ENCODE peak calls at places on chromosomes 13 and 19, in nine cellular contexts. Q is RPMI8226; I is neuronal stem cell; W is activated CD8-positive, alpha-beta memory T cell treated with anti-CD3 and anti-CD28 coated beads for 4 hours; S is Jurkat, Clone E6-1; M is T-cell; Y is stimulated activated CD4-positive, alpha-beta T cell treated with anti-CD3 and anti-CD28 coated beads, Interleukin-4, amount 100 ng/mL, for 1 hour; X is activated T-helper 1 cell treated with Interleukin-2 at 50 U/mL for 16 hours; B is AG04450. J is an unnamed sample.

GRCh38 chr19:39428309-39429112 is 7.2 kb downstream of the RPS16 start:
- DNase-seq in Q (no peak), I (peak; percentile 72), W (no peak), S (no peak), M (no peak), Y (no peak), X (no peak), B (peak; percentile 85), J (no peak)

GRCh38 chr19:12513531-12514061 is 29.0 kb upstream of the ZNF709 start:
- DNase-seq in Q (no peak), I (no peak), W (no peak), S (no peak), M (no peak), Y (no peak), X (no peak), B (no peak), J (no peak)

GRCh38 chr13:84455143-84455905 is 573.0 kb upstream of the SLITRK1 start:
- DNase-seq in Q (no peak), I (no peak), W (no peak), S (peak; percentile 8), M (no peak), Y (no peak), X (no peak), B (no peak), J (no peak)

GRCh38 chr13:30832845-30833332 is 73.2 kb upstream of the MEDAG start:
- DNase-seq in Q (peak; percentile 82), I (no peak), W (no peak), S (no peak), M (no peak), Y (peak; percentile 49), X (no peak), B (no peak), J (peak; percentile 82)

GRCh38 chr13:102597029-102598015 is 536 bp downstream of the TPP2 start:
- DNase-seq in Q (peak; percentile 33), I (peak; percentile 9), W (no peak), S (peak; percentile 17), M (peak; percentile 9), Y (peak; percentile 22), X (peak; percentile 4), B (no peak), J (peak; percentile 31)

GRCh38 chr13:36086117-36086516 is 45.1 kb downstream of the DCLK1 start:
- DNase-seq in Q (no peak), I (no peak), W (no peak), S (no peak), M (no peak), Y (no peak), X (no peak), B (no peak), J (no peak)

GRCh38 chr19:44891016-44891882 is at the start of gene TOMM40:
- DNase-seq in Q (peak; percentile 19), I (no peak), W (peak; percentile 100), S (peak; percentile 100), M (no peak), Y (peak; percentile 38), X (peak; percentile 100), B (no peak), J (peak; percentile 37)

GRCh38 chr19:7617735-7618134 is 11.6 kb downstream of the XAB2 start:
- DNase-seq in Q (no peak), I (no peak), W (no peak), S (no peak), M (no peak), Y (no peak), X (no peak), B (no peak), J (no peak)

GRCh38 chr13:45325806-45326205 is 15.2 kb downstream of the TPT1 start:
- DNase-seq in Q (no peak), I (no peak), W (no peak), S (no peak), M (no peak), Y (no peak), X (no peak), B (peak; percentile 79), J (no peak)

GRCh38 chr13:114148521-114148855 is 16.1 kb upstream of the RASA3 start:
- DNase-seq in Q (peak; percentile 53), I (no peak), W (peak; percentile 66), S (peak; percentile 95), M (peak; percentile 92), Y (peak; percentile 51), X (peak; percentile 80), B (no peak), J (peak; percentile 93)

GRCh38 chr19:2235396-2236284 is 489 bp downstream of the PLEKHJ1 start:
- DNase-seq in Q (peak; percentile 48), I (no peak), W (no peak), S (no peak), M (peak; percentile 25), Y (peak; percentile 43), X (no peak), B (no peak), J (peak; percentile 44)

GRCh38 chr13:78100481-78100880 is 181.8 kb upstream of the EDNRB start:
- DNase-seq in Q (no peak), I (no peak), W (no peak), S (no peak), M (no peak), Y (no peak), X (no peak), B (no peak), J (no peak)

GRCh38 chr13:33251131-33251629 is 34.4 kb downstream of the STARD13 start:
- DNase-seq in Q (peak; percentile 25), I (no peak), W (no peak), S (no peak), M (no peak), Y (no peak), X (no peak), B (peak; percentile 97), J (no peak)

GRCh38 chr19:39498262-39499081 is at the start of gene DLL3:
- DNase-seq in Q (peak; percentile 14), I (no peak), W (no peak), S (no peak), M (peak; percentile 21), Y (no peak), X (no peak), B (no peak), J (peak; percentile 19)

GRCh38 chr13:100035936-100036335 is 53.0 kb upstream of the PCCA start:
- DNase-seq in Q (no peak), I (no peak), W (no peak), S (no peak), M (no peak), Y (no peak), X (no peak), B (no peak), J (no peak)

GRCh38 chr19:45613926-45614725 is 12.1 kb upstream of the GPR4 start:
- DNase-seq in Q (no peak), I (no peak), W (no peak), S (no peak), M (no peak), Y (peak; percentile 21), X (no peak), B (peak; percentile 55), J (peak; percentile 78)

GRCh38 chr19:19211499-19212432 is at the start of gene NCAN:
- DNase-seq in Q (no peak), I (peak; percentile 42), W (no peak), S (no peak), M (no peak), Y (no peak), X (no peak), B (no peak), J (no peak)

GRCh38 chr13:112973577-112973951 is 4.5 kb downstream of the MCF2L start:
- DNase-seq in Q (no peak), I (no peak), W (no peak), S (no peak), M (no peak), Y (no peak), X (no peak), B (no peak), J (no peak)

GRCh38 chr19:32397736-32398135 is 7.8 kb upstream of the DPY19L3 start:
- DNase-seq in Q (no peak), I (no peak), W (no peak), S (no peak), M (no peak), Y (no peak), X (no peak), B (peak; percentile 57), J (no peak)

GRCh38 chr19:3178377-3178972 is at the start of gene S1PR4:
- DNase-seq in Q (no peak), I (no peak), W (no peak), S (no peak), M (peak; percentile 73), Y (peak; percentile 58), X (peak; percentile 68), B (no peak), J (peak; percentile 78)

GRCh38 chr19:16135410-16136127 is 7.9 kb upstream of the HSH2D start:
- DNase-seq in Q (no peak), I (no peak), W (no peak), S (no peak), M (no peak), Y (no peak), X (no peak), B (no peak), J (no peak)

GRCh38 chr13:102033719-102034446 is 368.0 kb downstream of the FGF14 start:
- DNase-seq in Q (no peak), I (peak; percentile 14), W (no peak), S (no peak), M (no peak), Y (no peak), X (no peak), B (no peak), J (no peak)

GRCh38 chr19:23116802-23117571 is at the start of gene ZNF730:
- DNase-seq in Q (peak; percentile 58), I (peak; percentile 89), W (peak; percentile 28), S (no peak), M (peak; percentile 30), Y (peak; percentile 43), X (peak; percentile 1), B (peak; percentile 69), J (peak; percentile 59)

GRCh38 chr19:37719927-37720265 is 335 bp upstream of the ZNF607 start:
- DNase-seq in Q (no peak), I (no peak), W (no peak), S (no peak), M (no peak), Y (no peak), X (no peak), B (no peak), J (no peak)

GRCh38 chr19:17125052-17125727 is 49.6 kb downstream of the MYO9B start:
- DNase-seq in Q (no peak), I (no peak), W (no peak), S (peak; percentile 71), M (peak; percentile 76), Y (no peak), X (no peak), B (no peak), J (peak; percentile 24)

GRCh38 chr13:23320926-23321533 is 112.5 kb downstream of the SACS start:
- DNase-seq in Q (no peak), I (no peak), W (no peak), S (no peak), M (no peak), Y (no peak), X (no peak), B (no peak), J (no peak)

GRCh38 chr19:39247701-39248664 is 673 bp downstream of the IFNL4 start:
- DNase-seq in Q (no peak), I (no peak), W (no peak), S (no peak), M (no peak), Y (peak; percentile 8), X (no peak), B (no peak), J (peak; percentile 14)

GRCh38 chr13:99886706-99887105 is 84.9 kb downstream of the ZIC5 start:
- DNase-seq in Q (no peak), I (no peak), W (no peak), S (no peak), M (no peak), Y (no peak), X (no peak), B (no peak), J (no peak)

GRCh38 chr19:5609881-5610280 is 12.7 kb downstream of the SAFB2 start:
- DNase-seq in Q (no peak), I (no peak), W (no peak), S (no peak), M (no peak), Y (no peak), X (no peak), B (no peak), J (no peak)

GRCh38 chr19:7908078-7908699 is 4.5 kb downstream of the MAP2K7 start:
- DNase-seq in Q (no peak), I (no peak), W (no peak), S (no peak), M (no peak), Y (no peak), X (no peak), B (no peak), J (no peak)

GRCh38 chr13:113588394-113589111 is 4.0 kb downstream of the TFDP1 start:
- DNase-seq in Q (no peak), I (no peak), W (no peak), S (no peak), M (no peak), Y (no peak), X (no peak), B (no peak), J (no peak)